ENCODE peak calls at places on chromosomes 13 and 19, in four cellular contexts. X is Caco-2, H is AG04450, G is PC-3. Q is an unnamed sample. For H3K9me3, the result is how much of the 10 kb centered on the place peaks cover.

GRCh38 chr19:40549007-40549708 is 27.5 kb upstream of the SHKBP1 start:
- DNase-seq in G (peak), H (peak), X (peak), Q (peak)

GRCh38 chr19:46471778-46472543 is 598 bp upstream of the PNMA8A start:
- DNase-seq in G (no peak), X (no peak), H (no peak), Q (no peak)

GRCh38 chr13:49060698-49061387 is 85.1 kb downstream of the FNDC3A start:
- DNase-seq in X (no peak), H (no peak), G (peak), Q (no peak)

GRCh38 chr13:51494151-51494550 is 41.3 kb upstream of the INTS6 start:
- DNase-seq in X (no peak), G (no peak), H (no peak), Q (no peak)

GRCh38 chr13:41608779-41609178 is 151.4 kb downstream of the RGCC start:
- DNase-seq in X (no peak), H (no peak), G (no peak), Q (no peak)

GRCh38 chr19:37506387-37507166 is at the start of gene ZNF793:
- DNase-seq in H (peak), G (no peak), X (no peak), Q (peak)

GRCh38 chr13:29583073-29583785 is 12.3 kb downstream of the SLC7A1 start:
- DNase-seq in H (no peak), G (peak), X (no peak), Q (peak)

GRCh38 chr13:32659736-32660135 is 73.5 kb downstream of the PDS5B start:
- DNase-seq in H (no peak), G (no peak), X (no peak), Q (no peak)

GRCh38 chr19:3201911-3202310 is 16.2 kb downstream of the NCLN start:
- DNase-seq in G (no peak), H (no peak), X (no peak), Q (no peak)

GRCh38 chr19:5694952-5695648 is 5.0 kb downstream of the RPL36 start:
- DNase-seq in X (no peak), H (no peak), G (no peak), Q (no peak)

GRCh38 chr13:106755542-106755941 is 187.6 kb upstream of the ARGLU1 start:
- DNase-seq in G (no peak), H (no peak), X (no peak), Q (no peak)

GRCh38 chr13:96946709-96947311 is 47.5 kb downstream of the OXGR1 start:
- DNase-seq in G (peak), H (no peak), X (peak), Q (peak)

GRCh38 chr13:29573190-29573589 is 22.3 kb downstream of the SLC7A1 start:
- DNase-seq in H (no peak), X (no peak), G (no peak), Q (peak)

DNA sequence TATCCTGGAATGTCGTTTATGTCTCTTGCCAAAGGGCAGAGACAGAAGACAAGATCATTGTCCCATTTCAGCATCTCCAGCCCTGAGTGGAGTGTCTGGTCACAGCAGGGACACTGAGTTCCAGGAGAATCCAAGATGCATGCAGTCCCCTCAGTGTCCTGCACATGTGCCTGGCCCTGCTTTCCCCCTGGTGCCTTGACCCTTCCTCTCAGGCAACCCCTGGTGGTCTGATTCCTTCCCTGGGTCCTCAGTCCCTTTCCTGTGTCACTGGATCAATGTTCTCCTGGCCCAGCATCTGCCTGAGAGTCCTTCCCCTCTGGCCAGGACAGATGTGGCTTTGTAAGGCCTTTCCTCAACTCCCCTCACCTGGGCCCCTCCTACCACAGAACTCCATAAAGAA is 9.0 kb downstream of the CEACAM21 start:
- DNase-seq in X (no peak), G (no peak), H (no peak), Q (no peak)
- H3K9me3 ChIP-seq in X (under half), G (under half), H (under half), Q (under half)

DNA sequence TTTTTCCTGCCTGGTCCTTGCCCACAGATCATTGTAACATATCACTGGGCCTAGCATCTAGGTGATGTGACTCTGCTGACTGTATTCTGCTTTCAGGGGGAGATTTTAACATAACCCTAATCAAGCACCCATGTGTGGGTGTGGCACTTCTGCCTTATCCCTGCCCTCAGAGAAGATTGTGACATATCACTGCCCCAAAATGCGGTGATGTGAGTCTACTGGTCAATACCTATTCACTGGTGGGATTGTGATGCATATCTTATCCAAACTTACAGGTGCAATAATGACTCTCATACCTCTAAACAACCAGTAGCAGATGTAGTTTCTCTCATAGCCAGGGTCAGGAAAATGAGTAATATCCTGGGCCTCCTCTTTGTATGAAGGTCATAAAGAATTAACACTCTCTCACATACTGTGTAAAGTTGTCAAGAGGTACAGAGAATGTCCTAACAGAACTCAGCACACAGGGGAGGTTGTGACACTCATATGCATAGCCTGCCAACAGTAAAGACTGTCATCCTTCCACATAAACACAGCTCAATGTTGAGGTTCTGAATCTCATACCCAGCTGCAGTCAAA is 12.1 kb upstream of the ZNF681 start:
- DNase-seq in X (no peak), H (no peak), G (no peak), Q (no peak)
- H3K9me3 ChIP-seq in X (under half), H (under half), G (under half), Q (under half)

DNA sequence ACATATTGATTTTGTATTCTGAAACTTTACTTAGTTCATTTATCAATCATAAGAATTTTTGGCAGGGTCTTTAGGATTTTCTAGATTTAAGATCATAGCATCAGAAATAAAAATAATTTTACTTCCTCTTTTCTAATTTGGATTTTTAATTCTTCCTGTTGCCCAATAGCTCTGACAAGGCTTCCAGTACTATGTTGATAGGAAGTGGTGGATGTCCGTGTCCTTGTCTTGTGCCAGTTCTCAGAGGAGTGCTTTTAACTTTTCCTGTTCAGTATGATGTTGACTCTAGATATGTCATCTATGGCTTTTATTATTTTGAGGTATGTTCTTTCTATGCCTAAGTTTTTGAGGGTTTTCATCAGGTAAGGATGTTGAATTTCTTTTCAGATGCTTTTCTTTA is 7.6 kb upstream of the KIR2DL4 start:
- DNase-seq in G (no peak), H (no peak), X (no peak), Q (no peak)
- H3K9me3 ChIP-seq in G (under half), H (under half), X (under half), Q (under half)

GRCh38 chr19:13428352-13428751 is 77.9 kb downstream of the CACNA1A start:
- DNase-seq in X (peak), G (peak), H (peak), Q (no peak)

GRCh38 chr19:13420780-13421179 is 85.5 kb downstream of the CACNA1A start:
- DNase-seq in G (peak), X (no peak), H (no peak), Q (no peak)

GRCh38 chr19:13429563-13429962 is 76.7 kb downstream of the CACNA1A start:
- DNase-seq in G (peak), X (no peak), H (no peak), Q (no peak)

GRCh38 chr19:13427273-13428051 is 78.8 kb downstream of the CACNA1A start:
- DNase-seq in H (no peak), X (no peak), G (no peak), Q (no peak)

GRCh38 chr19:13425151-13425550 is 81.1 kb downstream of the CACNA1A start:
- DNase-seq in G (peak), H (no peak), X (peak), Q (peak)
- H3K9me3 ChIP-seq in G (under half), H (under half), X (under half), Q (under half)

GRCh38 chr13:102100234-102100633 is 301.6 kb downstream of the FGF14 start:
- DNase-seq in H (no peak), X (no peak), G (no peak), Q (no peak)
- H3K9me3 ChIP-seq in H (under half), X (under half), G (under half), Q (under half)

GRCh38 chr19:56874530-56874929 is 34.0 kb upstream of the PEG3 start:
- DNase-seq in X (no peak), H (no peak), G (no peak), Q (no peak)
- H3K9me3 ChIP-seq in X (under half), H (half or more), G (under half), Q (under half)

GRCh38 chr13:27161423-27161822 is 10.2 kb downstream of the USP12 start:
- DNase-seq in G (no peak), H (no peak), X (no peak), Q (no peak)

GRCh38 chr13:27161980-27162379 is 9.6 kb downstream of the USP12 start:
- DNase-seq in H (no peak), G (no peak), X (no peak), Q (no peak)

GRCh38 chr13:27159806-27160563 is 11.6 kb downstream of the USP12 start:
- DNase-seq in G (no peak), X (no peak), H (no peak), Q (no peak)

GRCh38 chr13:27158335-27158734 is 13.3 kb downstream of the USP12 start:
- DNase-seq in X (no peak), G (no peak), H (no peak), Q (no peak)

GRCh38 chr13:27160657-27161174 is 10.9 kb downstream of the USP12 start:
- DNase-seq in G (no peak), X (no peak), H (no peak), Q (no peak)
- H3K9me3 ChIP-seq in G (under half), X (under half), H (under half), Q (under half)

GRCh38 chr19:57720878-57721277 is 6.5 kb downstream of the ZNF671 start:
- DNase-seq in X (no peak), G (no peak), H (no peak), Q (no peak)
- H3K9me3 ChIP-seq in X (under half), G (under half), H (half or more), Q (under half)

DNA sequence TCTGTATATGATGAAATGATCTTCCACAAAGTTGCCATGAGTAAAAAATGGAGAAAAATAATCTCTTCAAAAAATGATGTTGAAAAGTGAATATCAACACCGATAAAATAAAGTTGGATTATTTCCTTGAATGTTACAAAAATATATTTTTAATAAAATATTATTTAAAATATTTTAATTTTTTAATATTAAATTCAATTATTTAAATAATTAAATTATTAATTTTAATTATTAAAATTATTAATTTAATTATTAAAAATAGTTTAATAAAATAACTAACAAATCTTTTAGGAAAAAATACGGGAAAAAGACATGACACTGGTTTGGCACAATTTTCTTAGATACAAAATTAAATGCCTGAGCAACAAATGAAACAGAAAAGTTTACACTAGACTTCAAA is 21.3 kb downstream of the ZNF626 start:
- DNase-seq in H (no peak), X (no peak), G (no peak), Q (no peak)
- H3K9me3 ChIP-seq in H (under half), X (under half), G (under half), Q (under half)

Q was measured in small intestine.